ENCODE peak calls at places on chromosomes 6 and 20, in seven cellular contexts. M, T, C, H, X, S and O are unnamed samples. For H3K27me3 and H3K4me1, the result is how much of the 10 kb centered on the place peaks cover.

GRCh38 chr6:25388776-25389175 is 109.6 kb downstream of the CARMIL1 start:
- DNase-seq in X (no peak), C (no peak), T (no peak), S (no peak), M (no peak), H (no peak), O (no peak)

GRCh38 chr6:3398755-3399671 is 57.8 kb downstream of the SLC22A23 start:
- DNase-seq in M (no peak), C (no peak), H (no peak), T (no peak), S (no peak), X (peak), O (peak)

GRCh38 chr6:109793793-109794192 is 102.7 kb downstream of the FIG4 start:
- DNase-seq in H (no peak), T (no peak), M (no peak), X (peak), C (peak), S (peak), O (no peak)

GRCh38 chr6:9140181-9140580 is 704.8 kb upstream of the SLC35B3 start:
- DNase-seq in H (no peak), M (no peak), S (no peak), T (no peak), X (no peak), C (no peak), O (no peak)

GRCh38 chr6:148599967-148600426 is 146.8 kb upstream of the UST start:
- DNase-seq in S (no peak), M (no peak), T (no peak), H (no peak), X (peak), C (no peak), O (no peak)

GRCh38 chr6:4225207-4225872 is 90.0 kb upstream of the ECI2 start:
- DNase-seq in C (no peak), X (peak), S (no peak), H (no peak), M (no peak), T (no peak), O (peak)

GRCh38 chr6:4322846-4323309 is 187.5 kb upstream of the ECI2 start:
- DNase-seq in X (no peak), S (no peak), M (no peak), T (peak), H (no peak), C (no peak), O (peak)

GRCh38 chr6:52929321-52930164 is 20.0 kb upstream of the GSTA3 start:
- DNase-seq in C (no peak), M (no peak), S (no peak), T (no peak), X (peak), H (peak), O (no peak)

GRCh38 chr6:16338577-16339262 is 100.3 kb downstream of the GMPR start:
- DNase-seq in H (peak), X (peak), C (peak), M (no peak), T (no peak), S (peak), O (no peak)

GRCh38 chr6:22320750-22321149 is 23.9 kb upstream of the PRL start:
- DNase-seq in M (no peak), T (no peak), X (peak), C (no peak), H (no peak), S (no peak), O (no peak)

GRCh38 chr20:57509665-57510237 is 15.2 kb downstream of the CTCFL start:
- DNase-seq in X (no peak), M (no peak), H (peak), C (peak), S (no peak), T (no peak), O (peak)

GRCh38 chr20:57513199-57513598 is 11.7 kb downstream of the CTCFL start:
- DNase-seq in C (no peak), T (no peak), M (no peak), H (no peak), X (no peak), S (no peak), O (no peak)

GRCh38 chr20:57512432-57512831 is 12.5 kb downstream of the CTCFL start:
- DNase-seq in C (no peak), H (no peak), S (no peak), T (no peak), M (no peak), X (no peak), O (no peak)

GRCh38 chr20:57517904-57518303 is 7.0 kb downstream of the CTCFL start:
- DNase-seq in X (no peak), H (no peak), M (no peak), S (no peak), C (no peak), T (no peak), O (no peak)

GRCh38 chr20:57514273-57514751 is 10.6 kb downstream of the CTCFL start:
- DNase-seq in S (no peak), X (peak), M (no peak), T (no peak), C (peak), H (peak), O (peak)
- H3K27me3 ChIP-seq in S (under half), X (under half), M (under half), T (under half), C (under half), H (under half), O (under half)

DNA sequence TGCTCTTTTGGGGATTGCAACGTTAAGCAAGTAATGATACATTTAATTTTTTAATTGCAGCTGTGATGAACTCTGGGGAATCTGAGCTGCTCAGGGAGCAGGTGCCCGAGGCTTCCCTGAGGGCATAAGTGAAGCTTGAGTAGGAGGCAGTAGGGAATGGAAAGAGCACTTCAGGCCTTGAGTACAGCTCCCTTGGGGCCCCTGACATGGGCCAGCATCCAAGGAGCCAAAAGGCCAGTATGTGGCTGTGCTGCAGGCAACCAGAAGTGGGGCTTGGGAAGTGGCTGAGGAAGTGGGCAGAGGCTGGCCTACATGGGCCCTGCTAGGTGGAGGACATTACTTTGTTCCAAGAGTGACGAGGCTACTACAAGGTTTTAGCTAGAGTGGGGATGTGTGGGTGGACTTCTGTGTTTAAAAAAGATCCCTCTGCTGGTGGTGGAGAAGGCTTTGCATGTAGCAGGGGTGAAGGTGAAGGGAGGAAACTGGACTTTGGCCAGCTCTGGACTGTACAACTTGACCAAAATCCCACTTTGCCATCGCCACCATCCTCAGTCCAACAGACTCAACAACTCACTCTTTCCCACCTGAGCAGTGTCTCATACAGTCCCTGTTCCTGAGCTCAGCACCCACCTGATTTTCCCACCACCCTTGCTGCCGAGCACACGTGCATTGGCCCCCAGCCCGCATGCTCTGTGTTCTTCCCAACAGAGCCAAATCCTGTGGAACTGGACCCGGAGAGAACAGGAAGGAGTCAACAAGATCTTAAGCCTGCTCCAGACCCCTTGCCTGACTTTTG is 10.9 kb upstream of the ZNF831 start:
- DNase-seq in S (no peak), M (no peak), H (no peak), X (no peak), C (no peak), T (no peak), O (no peak)
- H3K4me1 ChIP-seq in S (under half), M (under half), H (under half), X (under half), C (under half), T (half or more), O (under half)

GRCh38 chr20:62944184-62944583 is 6.2 kb downstream of the GID8 start:
- DNase-seq in C (no peak), T (no peak), S (no peak), M (no peak), H (no peak), X (no peak), O (peak)
- TF ChIP-seq CTCF in C (no peak), T (no peak), S (no peak), M (no peak), H (no peak), X (no peak), O (no peak)

GRCh38 chr6:50843842-50844241 is 25.2 kb downstream of the TFAP2B start:
- DNase-seq in S (no peak), X (no peak), H (no peak), C (peak), T (no peak), M (no peak), O (no peak)

GRCh38 chr6:50847890-50848594 is 29.4 kb downstream of the TFAP2B start:
- DNase-seq in S (no peak), M (no peak), C (no peak), H (no peak), X (no peak), T (no peak), O (no peak)

GRCh38 chr6:50846860-50847171 is 28.1 kb downstream of the TFAP2B start:
- DNase-seq in C (no peak), X (no peak), S (no peak), H (no peak), T (no peak), M (no peak), O (no peak)

GRCh38 chr6:50846109-50846859 is 27.6 kb downstream of the TFAP2B start:
- DNase-seq in H (no peak), X (no peak), T (no peak), C (no peak), M (no peak), S (no peak), O (no peak)

GRCh38 chr6:50845499-50846108 is 26.9 kb downstream of the TFAP2B start:
- DNase-seq in T (no peak), M (no peak), H (no peak), C (no peak), X (no peak), S (no peak), O (no peak)
- H3K27me3 ChIP-seq in T (under half), M (under half), H (under half), C (under half), X (half or more), S (under half), O (under half)

GRCh38 chr6:138975815-138976214 is 12.2 kb downstream of the REPS1 start:
- DNase-seq in T (no peak), M (no peak), S (no peak), C (no peak), X (no peak), H (no peak), O (no peak)
- H3K4me1 ChIP-seq in T (under half), M (under half), S (half or more), C (under half), X (under half), H (under half), O (under half)

GRCh38 chr6:166456360-166457156 is 73.8 kb upstream of the MPC1 start:
- DNase-seq in T (no peak), S (no peak), C (no peak), H (no peak), X (no peak), M (peak), O (no peak)
- TF ChIP-seq CTCF in T (no peak), S (no peak), C (no peak), H (peak), X (peak), M (peak), O (no peak)